ENCODE peak calls at places on chromosomes 11 and 22, in six cellular contexts. K is K562, R is HCT116, M is GM12878, H is HepG2, F is NT2/D1. X is an unnamed sample.
A peak's percentile ranks its signal among the peaks of the same experiment; 100 is the strongest.

GRCh38 chr11:70397336-70397982 is 870 bp upstream of the CTTN start:
- DNase-seq in K (no peak), M (no peak), F (no peak), R (peak; percentile 13), H (peak; percentile 43), X (peak; percentile 60)

GRCh38 chr22:22138915-22139314 is 105.7 kb upstream of the VPREB1 start:
- DNase-seq in R (no peak), M (no peak), H (no peak), K (no peak), F (no peak), X (no peak)

GRCh38 chr11:46361283-46362145 is 14.3 kb downstream of the DGKZ start:
- DNase-seq in K (peak; percentile 49), F (no peak), R (no peak), H (no peak), M (peak; percentile 44), X (no peak)

GRCh38 chr11:3154001-3154599 is 11.0 kb downstream of the OSBPL5 start:
- DNase-seq in R (no peak), H (no peak), K (peak; percentile 66), M (no peak), F (no peak), X (no peak)

GRCh38 chr11:129721685-129722084 is 94.0 kb upstream of the TMEM45B start:
- DNase-seq in H (no peak), M (no peak), K (no peak), F (no peak), R (no peak), X (no peak)

GRCh38 chr11:16312242-16312641 is 44.1 kb downstream of the SOX6 start:
- DNase-seq in K (no peak), F (no peak), H (no peak), M (no peak), R (no peak), X (no peak)

GRCh38 chr11:17744151-17744940 is 9.8 kb downstream of the KCNC1 start:
- DNase-seq in K (no peak), H (no peak), M (no peak), R (no peak), F (no peak), X (no peak)

GRCh38 chr11:70483077-70483861 is 84.9 kb downstream of the CTTN start:
- DNase-seq in H (no peak), M (no peak), K (peak; percentile 70), F (no peak), R (peak; percentile 60), X (no peak)

GRCh38 chr11:133939558-133939957 is 17.2 kb downstream of the IGSF9B start:
- DNase-seq in H (no peak), R (no peak), M (no peak), F (no peak), K (no peak), X (no peak)

GRCh38 chr11:15146271-15147003 is 31.7 kb downstream of the INSC start:
- DNase-seq in K (no peak), H (no peak), R (no peak), F (no peak), M (no peak), X (no peak)

GRCh38 chr11:117562111-117562510 is 234.5 kb downstream of the CEP164 start:
- DNase-seq in F (no peak), R (no peak), H (no peak), K (no peak), M (no peak), X (no peak)

GRCh38 chr22:35594686-35595085 is 22.4 kb downstream of the MB start:
- DNase-seq in K (no peak), F (no peak), R (no peak), M (no peak), H (no peak), X (no peak)

GRCh38 chr22:17336061-17336460 is 33.2 kb upstream of the CECR2 start:
- DNase-seq in R (no peak), H (no peak), K (no peak), F (no peak), M (no peak), X (no peak)

GRCh38 chr11:125168875-125169537 is 4.5 kb downstream of the PKNOX2 start:
- DNase-seq in M (no peak), R (no peak), F (no peak), K (no peak), H (no peak), X (no peak)

GRCh38 chr11:27723685-27724084 is 23.4 kb upstream of the BDNF start:
- DNase-seq in R (no peak), K (no peak), M (no peak), H (no peak), F (no peak), X (no peak)

GRCh38 chr11:14644396-14645246 is 1.0 kb downstream of the PDE3B start:
- DNase-seq in R (peak; percentile 12), K (no peak), H (peak; percentile 45), M (no peak), F (no peak), X (no peak)

GRCh38 chr22:30870451-30871345 is 97.9 kb downstream of the MORC2 start:
- DNase-seq in K (peak; percentile 31), M (no peak), H (no peak), R (no peak), F (no peak), X (no peak)

GRCh38 chr11:1260023-1260501 is 37.2 kb downstream of the MUC5B start:
- DNase-seq in K (peak; percentile 98), F (no peak), H (peak; percentile 37), R (peak; percentile 42), M (no peak), X (no peak)

GRCh38 chr11:70048279-70049024 is 29.7 kb upstream of the ANO1 start:
- DNase-seq in K (peak; percentile 71), F (no peak), H (no peak), R (peak; percentile 55), M (no peak), X (peak; percentile 69)

GRCh38 chr11:58775066-58775708 is 43.4 kb upstream of the GLYAT start:
- DNase-seq in K (no peak), M (no peak), F (no peak), H (no peak), R (no peak), X (no peak)

GRCh38 chr11:58776891-58777451 is 45.2 kb upstream of the GLYAT start:
- DNase-seq in H (no peak), K (no peak), R (no peak), M (no peak), F (no peak), X (no peak)

GRCh38 chr11:58772719-58773285 is 41.1 kb upstream of the GLYAT start:
- DNase-seq in R (no peak), M (no peak), K (no peak), F (no peak), H (no peak), X (no peak)

GRCh38 chr11:58771458-58771855 is 39.7 kb upstream of the GLYAT start:
- DNase-seq in M (no peak), F (peak; percentile 48), R (no peak), K (no peak), H (no peak), X (no peak)

DNA sequence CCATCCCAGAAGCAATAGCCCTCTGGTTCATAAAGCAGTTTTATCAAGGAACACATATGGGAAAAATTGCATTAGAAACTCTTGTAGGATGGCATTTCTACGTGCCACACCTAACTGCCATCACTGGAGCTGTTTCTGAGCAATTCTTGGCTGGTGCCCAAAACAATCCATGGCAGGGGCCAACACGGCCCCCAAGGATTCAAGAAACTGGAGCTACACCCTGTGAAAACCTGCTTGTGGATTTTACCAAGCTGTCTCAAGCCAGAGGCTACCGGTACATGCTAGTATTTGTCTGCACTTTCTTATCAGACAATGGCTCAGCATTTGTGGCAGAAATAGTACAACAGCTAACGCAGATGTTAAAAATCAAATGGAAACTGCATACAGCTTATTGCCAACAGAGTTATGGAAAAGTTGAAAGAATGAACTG is 42.4 kb upstream of the GLYAT start:
- DNase-seq in R (no peak), M (no peak), H (no peak), K (peak; percentile 20), F (no peak), X (no peak)
- TF ChIP-seq ZNF274 in R (no peak), M (no peak), H (no peak), K (no peak), F (no peak), X (no peak)

GRCh38 chr11:71917646-71918045 is 10.7 kb downstream of the XNDC1N start:
- DNase-seq in K (no peak), R (no peak), F (no peak), M (no peak), H (no peak), X (no peak)

GRCh38 chr11:71914617-71915189 is 13.7 kb downstream of the XNDC1N start:
- DNase-seq in K (no peak), M (no peak), H (no peak), R (no peak), F (no peak), X (no peak)

GRCh38 chr11:71914127-71914526 is 14.3 kb downstream of the XNDC1N start:
- DNase-seq in H (no peak), M (no peak), R (no peak), F (no peak), K (no peak), X (no peak)

GRCh38 chr11:71908218-71908617 is 20.2 kb downstream of the XNDC1N start:
- DNase-seq in F (no peak), M (no peak), R (no peak), H (no peak), K (no peak), X (no peak)

GRCh38 chr11:71913716-71914115 is 14.7 kb downstream of the XNDC1N start:
- DNase-seq in K (no peak), H (no peak), M (no peak), F (no peak), R (no peak), X (no peak)
- TF ChIP-seq ZNF274 in K (no peak), H (no peak), M (no peak), F (no peak), R (no peak), X (no peak)

DNA sequence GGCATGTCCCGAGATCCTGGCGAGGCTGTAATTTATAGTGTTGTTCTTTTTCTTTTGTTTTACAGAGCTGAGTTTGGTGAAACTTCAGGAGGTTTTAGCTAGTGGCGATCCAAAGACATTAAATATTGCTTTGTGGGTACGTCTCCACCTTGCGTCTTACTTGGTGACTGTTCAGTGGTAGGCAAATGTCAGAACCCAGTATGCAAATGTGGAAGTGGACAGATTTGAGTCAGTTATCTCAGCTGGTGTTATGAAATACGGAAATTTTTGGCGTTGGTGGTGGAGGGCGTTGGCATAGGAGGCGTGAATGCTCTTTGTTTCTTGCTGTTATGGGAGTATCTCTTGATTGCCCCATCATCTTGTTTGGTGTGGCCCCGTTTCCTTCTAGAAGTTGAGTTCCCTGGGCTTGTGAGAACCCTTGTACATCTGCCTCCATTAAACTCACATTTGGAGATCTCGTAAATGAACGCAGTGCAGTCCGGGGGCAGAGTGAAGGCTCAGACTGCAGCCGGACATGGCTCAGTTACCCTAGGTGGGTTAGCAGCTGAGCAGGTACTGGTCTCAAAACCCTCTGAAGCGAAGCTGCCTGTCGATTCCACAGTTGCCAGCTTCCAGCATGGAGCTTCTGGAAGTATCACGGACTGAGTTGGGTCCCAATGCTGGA is 39.9 kb downstream of the PTPRJ start:
- DNase-seq in M (peak; percentile 66), K (no peak), H (no peak), R (no peak), F (no peak), X (no peak)
- TF ChIP-seq ZNF274 in M (no peak), K (no peak), H (no peak), R (no peak), F (no peak), X (no peak)

DNA sequence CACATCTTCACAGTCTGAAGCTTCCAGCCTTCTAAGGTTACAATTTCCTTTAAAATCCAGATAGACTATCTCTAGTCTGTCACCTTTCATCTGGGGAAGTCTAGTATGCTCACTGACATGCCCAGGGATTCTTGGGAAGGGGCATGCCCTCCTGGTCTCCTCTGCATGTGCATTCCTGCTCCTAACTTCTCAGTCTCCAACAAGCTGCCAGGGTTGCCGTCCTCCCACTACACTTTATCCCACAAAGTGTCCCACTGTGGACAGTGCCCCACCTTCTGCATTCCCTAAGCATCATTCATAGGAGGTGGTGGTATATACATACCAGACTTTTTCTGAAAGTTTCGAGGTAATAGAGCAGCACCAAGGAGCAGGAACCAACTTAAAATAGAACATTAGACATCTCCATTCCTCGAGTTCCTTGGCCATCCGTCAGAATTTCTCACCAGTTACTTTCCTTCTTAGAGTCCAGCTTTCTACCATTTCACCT is 28.7 kb downstream of the EIF3F start:
- DNase-seq in K (no peak), M (no peak), R (no peak), F (no peak), H (no peak), X (no peak)
- TF ChIP-seq ZNF274 in K (no peak), M (no peak), R (no peak), F (no peak), H (no peak), X (no peak)